ENCODE peak calls at places on chromosomes 12 and 14, in five cellular contexts. S is H4; I is activated CD4-positive, alpha-beta T cell treated with anti-CD3 and anti-CD28 coated beads, Interleukin-2, amount 50 U/mL, for 24 hours; W is A549; G is tibial artery. R is an unnamed sample.

GRCh38 chr12:60981473-60981872 is 1278.7 kb upstream of the USP15 start:
- DNase-seq in G (no peak), W (no peak), S (no peak), I (no peak), R (no peak)

GRCh38 chr12:72622556-72622955 is 350.4 kb downstream of the TRHDE start:
- DNase-seq in W (no peak), G (no peak), I (no peak), S (no peak), R (no peak)

GRCh38 chr12:67430708-67431335 is 161.7 kb downstream of the CAND1 start:
- DNase-seq in S (no peak), I (no peak), W (no peak), G (peak; percentile 77), R (no peak)

GRCh38 chr12:109264095-109264942 is 44.8 kb downstream of the FOXN4 start:
- DNase-seq in I (peak; percentile 21), W (peak; percentile 86), G (no peak), S (peak; percentile 67), R (peak; percentile 83)

GRCh38 chr14:100104523-100105300 is 39.5 kb downstream of the EVL start:
- DNase-seq in W (no peak), S (no peak), I (no peak), G (peak; percentile 59), R (no peak)

GRCh38 chr12:46406352-46407027 is 33.9 kb upstream of the SLC38A2 start:
- DNase-seq in W (no peak), I (no peak), G (no peak), S (no peak), R (no peak)

GRCh38 chr12:15364221-15365170 is 42.2 kb downstream of the PTPRO start:
- DNase-seq in S (no peak), I (no peak), G (no peak), W (no peak), R (no peak)

GRCh38 chr14:104157303-104157928 is 19.0 kb downstream of the KIF26A start:
- DNase-seq in W (no peak), I (no peak), G (no peak), S (no peak), R (no peak)

GRCh38 chr12:1083888-1084262 is 92.9 kb downstream of the ERC1 start:
- DNase-seq in W (no peak), I (no peak), S (peak; percentile 65), G (no peak), R (no peak)

GRCh38 chr12:40907115-40907521 is 214.9 kb downstream of the CNTN1 start:
- DNase-seq in I (no peak), S (peak; percentile 66), G (no peak), W (peak; percentile 24), R (peak; percentile 37)

GRCh38 chr14:69091695-69092094 is 61.2 kb downstream of the DCAF5 start:
- DNase-seq in I (no peak), G (no peak), S (no peak), W (no peak), R (no peak)

GRCh38 chr14:23219075-23219474 is 18.7 kb upstream of the RNF212B start:
- DNase-seq in I (no peak), W (no peak), S (no peak), G (no peak), R (no peak)

GRCh38 chr14:94681300-94682060 is 69.3 kb downstream of the SERPINA3 start:
- DNase-seq in G (peak; percentile 51), I (no peak), S (peak; percentile 81), W (peak; percentile 69), R (no peak)

GRCh38 chr14:32313977-32314376 is 15.1 kb upstream of the AKAP6 start:
- DNase-seq in W (no peak), G (no peak), I (no peak), S (no peak), R (no peak)

GRCh38 chr14:99592933-99593753 is 10.9 kb downstream of the CCDC85C start:
- DNase-seq in W (no peak), S (no peak), I (no peak), G (no peak), R (no peak)

GRCh38 chr12:47155457-47156166 is 75.9 kb upstream of the AMIGO2 start:
- DNase-seq in S (peak; percentile 31), I (no peak), G (no peak), W (no peak), R (no peak)

GRCh38 chr14:89621009-89621421 is 204.0 kb upstream of the FOXN3 start:
- DNase-seq in S (no peak), W (no peak), G (no peak), I (peak; percentile 66), R (peak; percentile 41)

GRCh38 chr14:61568572-61569011 is 126.7 kb upstream of the HIF1A start:
- DNase-seq in S (no peak), W (no peak), I (no peak), G (no peak), R (peak; percentile 77)

GRCh38 chr14:33848706-33849454 is 102.0 kb downstream of the EGLN3 start:
- DNase-seq in S (peak; percentile 84), I (no peak), W (peak; percentile 51), G (peak; percentile 73), R (no peak)

GRCh38 chr12:89706551-89707348 is 1.9 kb downstream of the ATP2B1 start:
- DNase-seq in S (peak; percentile 19), I (no peak), W (peak; percentile 53), G (peak; percentile 66), R (no peak)

GRCh38 chr14:35931346-35931745 is 105.2 kb downstream of the BRMS1L start:
- DNase-seq in G (no peak), S (no peak), I (no peak), W (no peak), R (no peak)

GRCh38 chr12:49019435-49020317 is 1.1 kb upstream of the PRKAG1 start:
- DNase-seq in W (peak; percentile 92), S (peak; percentile 24), G (no peak), I (no peak), R (peak; percentile 77)

GRCh38 chr12:21657336-21658077 is at the start of gene LDHB:
- DNase-seq in G (peak; percentile 98), I (peak; percentile 94), W (peak; percentile 86), S (peak; percentile 88), R (peak; percentile 87)

GRCh38 chr12:108828774-108829173 is 28.6 kb downstream of the SSH1 start:
- DNase-seq in S (peak; percentile 88), I (no peak), G (no peak), W (no peak), R (no peak)

GRCh38 chr14:63076476-63076875 is 31.2 kb upstream of the KCNH5 start:
- DNase-seq in W (no peak), S (no peak), I (no peak), G (no peak), R (no peak)

GRCh38 chr12:42568952-42569916 is 20.3 kb downstream of the PRICKLE1 start:
- DNase-seq in I (no peak), W (no peak), S (peak; percentile 60), G (no peak), R (peak; percentile 36)

GRCh38 chr12:122094261-122094734 is 15.7 kb downstream of the MLXIP start:
- DNase-seq in G (no peak), W (no peak), I (no peak), S (no peak), R (no peak)

GRCh38 chr12:4648099-4648498 is 752 bp downstream of the AKAP3 start:
- DNase-seq in G (no peak), I (no peak), W (no peak), S (no peak), R (no peak)

GRCh38 chr14:77204457-77204796 is 22.8 kb downstream of the TMEM63C start:
- DNase-seq in S (no peak), G (no peak), W (no peak), I (no peak), R (no peak)